ENCODE peak calls at places on chromosomes 2 and 18, in eight cellular contexts. S is AG10803, E is astrocyte of the cerebellum, C is colonic mucosa, H is type B pancreatic cell, V is HFFc6, A is nephron progenitor cell, L is transverse colon. J is an unnamed sample.

GRCh38 chr2:24304098-24304497 is 56.2 kb downstream of the ITSN2 start:
- DNase-seq in S (peak; percentile 95), E (peak; percentile 39), C (peak; percentile 33), H (no peak), V (peak; percentile 48), A (no peak), L (peak; percentile 30), J (peak; percentile 49)

GRCh38 chr2:237904806-237905599 is 45.6 kb downstream of the RAMP1 start:
- DNase-seq in S (peak; percentile 67), E (no peak), C (no peak), H (no peak), V (peak; percentile 59), A (no peak), L (peak; percentile 24), J (no peak)

GRCh38 chr2:158395166-158395565 is 61.4 kb downstream of the CCDC148 start:
- DNase-seq in S (peak; percentile 20), E (no peak), C (no peak), H (no peak), V (no peak), A (no peak), L (no peak), J (no peak)

GRCh38 chr18:67104700-67105284 is 411.7 kb downstream of the DSEL start:
- DNase-seq in S (peak; percentile 70), E (peak; percentile 45), C (peak; percentile 43), H (no peak), V (peak; percentile 34), A (peak; percentile 71), L (peak; percentile 49), J (peak; percentile 27)

GRCh38 chr2:1787799-1788477 is 43.6 kb upstream of the PXDN start:
- DNase-seq in S (no peak), E (no peak), C (no peak), H (no peak), V (no peak), A (no peak), L (no peak), J (no peak)

GRCh38 chr18:76273956-76274355 is 221.1 kb downstream of the ZNF516 start:
- DNase-seq in S (no peak), E (no peak), C (no peak), H (no peak), V (no peak), A (no peak), L (no peak), J (no peak)

GRCh38 chr2:142130111-142131015 is 453 bp downstream of the LRP1B start:
- DNase-seq in S (peak; percentile 44), E (peak; percentile 64), C (peak; percentile 59), H (peak; percentile 77), V (no peak), A (peak; percentile 66), L (peak; percentile 55), J (peak; percentile 34)

GRCh38 chr18:63131106-63131943 is 188.2 kb downstream of the BCL2 start:
- DNase-seq in S (peak; percentile 64), E (peak; percentile 60), C (peak; percentile 81), H (no peak), V (peak; percentile 48), A (no peak), L (peak; percentile 74), J (no peak)

GRCh38 chr2:237581751-237582746 is 8.5 kb downstream of the RAB17 start:
- DNase-seq in S (peak; percentile 72), E (no peak), C (no peak), H (no peak), V (peak; percentile 68), A (peak; percentile 48), L (peak; percentile 19), J (no peak)

GRCh38 chr2:207008105-207008990 is 69.0 kb downstream of the CPO start:
- DNase-seq in S (peak; percentile 69), E (no peak), C (no peak), H (no peak), V (peak; percentile 7), A (no peak), L (no peak), J (no peak)

GRCh38 chr2:228646061-228646460 is 464.6 kb upstream of the SPHKAP start:
- DNase-seq in S (peak; percentile 22), E (no peak), C (no peak), H (no peak), V (peak; percentile 35), A (no peak), L (no peak), J (no peak)

GRCh38 chr2:230144348-230144747 is 75.4 kb downstream of the SP110 start:
- DNase-seq in S (no peak), E (no peak), C (no peak), H (no peak), V (no peak), A (no peak), L (no peak), J (no peak)

GRCh38 chr2:199455533-199456382 is 2.0 kb downstream of the SATB2 start:
- DNase-seq in S (peak; percentile 36), E (no peak), C (peak; percentile 85), H (no peak), V (no peak), A (peak; percentile 83), L (peak; percentile 82), J (no peak)

GRCh38 chr2:199458017-199458805 is 472 bp upstream of the SATB2 start:
- DNase-seq in S (peak; percentile 44), E (no peak), C (peak; percentile 69), H (no peak), V (peak; percentile 28), A (peak; percentile 66), L (no peak), J (no peak)

GRCh38 chr2:199455186-199455532 is 2.6 kb downstream of the SATB2 start:
- DNase-seq in S (no peak), E (no peak), C (no peak), H (no peak), V (no peak), A (no peak), L (no peak), J (no peak)

GRCh38 chr2:199457147-199458016 is at the start of gene SATB2:
- DNase-seq in S (peak; percentile 55), E (no peak), C (peak; percentile 81), H (no peak), V (peak; percentile 78), A (peak; percentile 69), L (peak; percentile 62), J (no peak)

DNA sequence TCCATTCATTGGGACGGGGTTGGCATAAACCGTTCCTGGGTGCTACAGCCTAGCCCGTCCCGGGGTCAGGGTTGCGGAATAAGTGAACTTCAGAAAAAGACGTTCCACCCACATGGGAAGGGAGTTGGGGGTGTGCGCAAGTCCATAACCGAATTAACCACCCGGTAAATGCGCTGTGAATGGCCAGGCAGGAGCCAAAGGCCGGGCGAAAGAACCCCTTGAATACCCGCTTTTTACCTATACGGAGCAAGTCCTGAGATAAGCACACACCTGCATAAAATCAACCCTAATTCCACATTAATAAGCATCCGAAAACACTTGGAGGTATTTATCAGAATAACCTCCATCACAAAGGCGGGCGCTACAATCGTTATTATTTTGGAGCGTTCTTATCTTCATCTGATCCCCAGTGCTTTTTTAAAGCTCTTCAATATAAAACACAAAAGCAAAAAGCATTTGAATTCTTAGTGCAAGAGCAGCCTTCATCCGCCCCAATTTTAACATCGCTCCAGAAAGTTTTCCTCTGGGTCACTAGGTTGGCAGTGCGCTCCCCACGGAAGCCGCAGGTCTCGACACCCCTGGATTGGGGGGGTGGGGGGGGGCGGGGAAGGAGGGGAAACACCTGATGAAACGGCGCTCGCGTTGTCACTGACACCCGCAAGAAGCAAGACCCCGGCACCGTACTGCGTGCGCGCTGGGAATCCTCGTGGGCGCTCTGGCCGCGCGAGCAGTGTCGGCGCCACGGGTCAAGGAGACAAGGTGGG is 1.2 kb downstream of the SATB2 start:
- DNase-seq in S (no peak), E (no peak), C (no peak), H (no peak), V (no peak), A (no peak), L (no peak), J (no peak)
- TF ChIP-seq CTCF in S (no peak), E (no peak), C (no peak), H (no peak), V (no peak), A (no peak), L (no peak), J (no peak)

GRCh38 chr2:63538409-63538808 is 49.9 kb downstream of the WDPCP start:
- DNase-seq in S (no peak), E (no peak), C (no peak), H (no peak), V (no peak), A (no peak), L (no peak), J (no peak)

GRCh38 chr2:63539416-63540162 is 48.7 kb downstream of the WDPCP start:
- DNase-seq in S (no peak), E (no peak), C (no peak), H (no peak), V (no peak), A (no peak), L (no peak), J (no peak)

GRCh38 chr2:63545023-63545422 is 43.3 kb downstream of the WDPCP start:
- DNase-seq in S (no peak), E (no peak), C (no peak), H (no peak), V (no peak), A (no peak), L (no peak), J (no peak)

DNA sequence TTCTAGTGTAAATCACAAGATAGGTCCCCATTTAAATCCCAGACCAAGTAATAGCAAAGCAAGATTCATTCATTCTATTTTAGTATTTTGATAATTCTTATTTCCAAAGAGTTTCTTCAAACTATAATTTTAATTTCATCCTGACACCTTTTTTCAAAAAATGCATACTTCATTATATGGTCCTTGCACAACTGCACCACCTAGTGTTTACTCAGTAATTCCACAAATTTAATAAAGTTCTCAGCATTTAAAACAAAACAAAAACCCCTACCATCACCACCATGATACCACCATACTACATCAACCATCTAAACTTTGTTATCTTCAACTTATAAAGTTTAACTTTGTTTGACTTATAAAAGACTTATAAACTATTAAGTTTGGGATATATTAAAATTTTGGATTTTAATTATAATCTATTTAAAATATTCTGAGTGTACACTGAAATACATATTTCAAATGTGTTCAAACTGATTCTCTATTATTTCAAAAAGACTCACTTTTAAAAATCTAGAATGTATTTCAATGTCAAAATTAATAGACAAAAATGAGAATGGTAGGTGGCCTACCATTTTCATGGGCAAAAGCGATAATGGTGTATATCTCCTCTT is 44.2 kb downstream of the WDPCP start:
- DNase-seq in S (peak; percentile 8), E (peak; percentile 8), C (no peak), H (no peak), V (no peak), A (no peak), L (no peak), J (no peak)
- TF ChIP-seq CTCF in S (peak; percentile 62), E (peak; percentile 37), C (peak; percentile 31), H (peak; percentile 73), V (peak; percentile 81), A (peak; percentile 32), L (no peak), J (no peak)

GRCh38 chr2:224058048-224058775 is 19.1 kb upstream of the SERPINE2 start:
- DNase-seq in S (no peak), E (no peak), C (no peak), H (no peak), V (no peak), A (no peak), L (no peak), J (no peak)
- TF ChIP-seq CTCF in S (no peak), E (peak; percentile 18), C (no peak), H (no peak), V (peak; percentile 19), A (no peak), L (no peak), J (no peak)

DNA sequence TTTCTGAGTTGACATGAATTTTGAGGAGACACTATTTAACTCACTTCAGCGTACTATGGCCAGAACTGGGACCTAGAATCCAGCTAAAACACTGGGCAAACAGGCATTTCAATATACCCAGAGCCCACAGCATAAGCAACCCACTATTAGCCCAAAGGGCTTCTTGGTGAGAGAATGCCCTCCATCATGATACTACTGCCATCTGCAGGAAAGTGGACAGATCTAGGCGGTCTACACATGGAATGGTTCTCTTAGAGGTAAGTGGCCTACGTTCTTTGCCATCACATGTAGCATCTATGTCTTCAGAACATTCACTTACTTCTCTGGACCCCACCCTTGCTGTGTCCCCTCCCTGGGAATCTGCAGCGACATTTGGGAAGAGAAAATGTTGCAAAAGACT is 181.3 kb upstream of the LINC00305 start:
- DNase-seq in S (no peak), E (no peak), C (no peak), H (no peak), V (no peak), A (no peak), L (no peak), J (no peak)
- TF ChIP-seq CTCF in S (no peak), E (peak; percentile 19), C (no peak), H (no peak), V (no peak), A (no peak), L (no peak), J (no peak)